ENCODE peak calls at places on chromosomes 13 and 19, in nine cellular contexts. P, E, N, K, L, F, S, T and Z are unnamed samples.

GRCh38 chr13:108597943-108598342 is 31.5 kb upstream of the MYO16 start:
- DNase-seq in P (no peak), E (no peak), N (no peak), K (no peak), L (no peak), F (peak), S (no peak), T (no peak), Z (peak)

GRCh38 chr19:33085570-33086128 is 4.7 kb downstream of the GPATCH1 start:
- DNase-seq in P (no peak), E (no peak), N (no peak), K (no peak), L (no peak), F (no peak), S (no peak), T (no peak), Z (no peak)

GRCh38 chr13:95714142-95714832 is 37.3 kb downstream of the DNAJC3 start:
- DNase-seq in P (no peak), E (no peak), N (peak), K (no peak), L (no peak), F (no peak), S (peak), T (no peak), Z (peak)

GRCh38 chr19:17522988-17523872 is 11.8 kb downstream of the PGLS start:
- DNase-seq in P (no peak), E (no peak), N (no peak), K (peak), L (peak), F (no peak), S (no peak), T (peak), Z (no peak)

GRCh38 chr13:43132228-43132627 is 108.8 kb downstream of the DNAJC15 start:
- DNase-seq in P (no peak), E (peak), N (no peak), K (no peak), L (no peak), F (peak), S (peak), T (no peak), Z (peak)

GRCh38 chr19:4238831-4239230 is 8.0 kb upstream of the YJU2 start:
- DNase-seq in P (no peak), E (no peak), N (no peak), K (no peak), L (no peak), F (no peak), S (no peak), T (no peak), Z (no peak)

GRCh38 chr13:24176351-24177101 is 16.0 kb downstream of the SPATA13 start:
- DNase-seq in P (no peak), E (no peak), N (no peak), K (no peak), L (no peak), F (peak), S (no peak), T (no peak), Z (no peak)

GRCh38 chr19:55353803-55354697 is 469 bp downstream of the COX6B2 start:
- DNase-seq in P (no peak), E (peak), N (no peak), K (peak), L (peak), F (no peak), S (peak), T (peak), Z (no peak)

GRCh38 chr13:39968646-39969475 is 313.4 kb downstream of the COG6 start:
- DNase-seq in P (no peak), E (no peak), N (no peak), K (no peak), L (no peak), F (no peak), S (no peak), T (no peak), Z (no peak)

GRCh38 chr13:71864981-71865857 is 1.8 kb downstream of the DACH1 start:
- DNase-seq in P (no peak), E (peak), N (no peak), K (peak), L (peak), F (no peak), S (no peak), T (peak), Z (peak)

GRCh38 chr13:26476744-26477129 is 80.7 kb upstream of the WASF3 start:
- DNase-seq in P (no peak), E (no peak), N (no peak), K (no peak), L (no peak), F (no peak), S (no peak), T (no peak), Z (no peak)

GRCh38 chr19:36527873-36528193 is 238 bp downstream of the ZNF260 start:
- DNase-seq in P (no peak), E (no peak), N (no peak), K (no peak), L (no peak), F (no peak), S (no peak), T (no peak), Z (no peak)

GRCh38 chr19:39138221-39139211 is 12.9 kb downstream of the PAK4 start:
- DNase-seq in P (no peak), E (no peak), N (no peak), K (no peak), L (no peak), F (no peak), S (no peak), T (no peak), Z (no peak)

GRCh38 chr13:99450416-99450815 is 50.9 kb upstream of the TM9SF2 start:
- DNase-seq in P (no peak), E (no peak), N (no peak), K (no peak), L (no peak), F (no peak), S (no peak), T (no peak), Z (no peak)

GRCh38 chr19:39160523-39160861 is 34.9 kb downstream of the PAK4 start:
- DNase-seq in P (peak), E (no peak), N (peak), K (peak), L (peak), F (no peak), S (peak), T (peak), Z (peak)

GRCh38 chr19:55605637-55606470 is at the start of gene ZNF865:
- DNase-seq in P (no peak), E (peak), N (peak), K (peak), L (peak), F (peak), S (peak), T (peak), Z (peak)

GRCh38 chr13:97026759-97027555 is 32.7 kb upstream of the OXGR1 start:
- DNase-seq in P (no peak), E (no peak), N (no peak), K (no peak), L (no peak), F (no peak), S (peak), T (no peak), Z (peak)

GRCh38 chr13:48542581-48543341 is 9.9 kb upstream of the RCBTB2 start:
- DNase-seq in P (no peak), E (peak), N (no peak), K (peak), L (peak), F (peak), S (peak), T (peak), Z (peak)

GRCh38 chr13:101453784-101454201 is 1.3 kb downstream of the ITGBL1 start:
- DNase-seq in P (no peak), E (no peak), N (no peak), K (no peak), L (no peak), F (no peak), S (peak), T (peak), Z (no peak)

GRCh38 chr13:101452519-101453485 is at the start of gene ITGBL1:
- DNase-seq in P (no peak), E (no peak), N (no peak), K (peak), L (peak), F (no peak), S (peak), T (peak), Z (no peak)

GRCh38 chr13:101457176-101457575 is 4.7 kb downstream of the ITGBL1 start:
- DNase-seq in P (no peak), E (no peak), N (no peak), K (no peak), L (no peak), F (no peak), S (no peak), T (no peak), Z (no peak)

GRCh38 chr13:101454767-101455166 is 2.3 kb downstream of the ITGBL1 start:
- DNase-seq in P (no peak), E (no peak), N (no peak), K (no peak), L (no peak), F (no peak), S (peak), T (no peak), Z (peak)

GRCh38 chr13:101455863-101456262 is 3.4 kb downstream of the ITGBL1 start:
- DNase-seq in P (no peak), E (no peak), N (peak), K (no peak), L (no peak), F (no peak), S (peak), T (no peak), Z (peak)
- H3K27ac ChIP-seq in P (peak), E (no peak), N (peak), K (no peak), L (peak), F (no peak), S (peak), T (no peak), Z (peak)

GRCh38 chr13:90956036-90956435 is 391.5 kb upstream of the MIR17HG start:
- DNase-seq in P (no peak), E (peak), N (no peak), K (no peak), L (no peak), F (no peak), S (no peak), T (no peak), Z (no peak)

GRCh38 chr13:90951663-90952062 is 395.8 kb upstream of the MIR17HG start:
- DNase-seq in P (no peak), E (no peak), N (no peak), K (no peak), L (no peak), F (no peak), S (no peak), T (no peak), Z (no peak)

GRCh38 chr13:90947976-90948375 is 399.5 kb upstream of the MIR17HG start:
- DNase-seq in P (no peak), E (no peak), N (no peak), K (no peak), L (no peak), F (no peak), S (no peak), T (no peak), Z (peak)

GRCh38 chr13:90954605-90955004 is 392.9 kb upstream of the MIR17HG start:
- DNase-seq in P (no peak), E (no peak), N (no peak), K (no peak), L (no peak), F (no peak), S (no peak), T (no peak), Z (no peak)

DNA sequence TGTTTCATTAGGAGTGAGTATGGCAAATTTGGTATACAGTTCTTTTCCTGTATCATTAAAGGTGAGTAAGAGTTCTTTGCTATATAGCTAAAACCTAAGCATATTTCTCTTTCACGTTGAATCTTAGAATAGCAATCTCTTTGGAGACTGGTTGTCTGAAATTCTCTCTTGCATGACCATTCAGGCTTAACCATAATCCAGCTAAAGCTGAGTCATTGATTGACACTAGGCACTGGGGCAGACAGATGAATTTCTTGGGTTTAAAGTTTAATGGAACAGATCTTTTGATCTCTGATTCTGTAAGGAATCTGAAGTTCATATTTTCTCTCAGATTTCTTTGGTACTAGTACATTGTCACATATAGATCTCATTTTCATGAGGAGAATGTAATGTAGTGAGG is 397.4 kb upstream of the MIR17HG start:
- DNase-seq in P (no peak), E (no peak), N (no peak), K (no peak), L (no peak), F (no peak), S (no peak), T (no peak), Z (no peak)
- H3K27ac ChIP-seq in P (no peak), E (no peak), N (no peak), K (no peak), L (no peak), F (no peak), S (no peak), T (no peak), Z (no peak)

GRCh38 chr13:59444210-59444857 is 719.4 kb downstream of the DIAPH3 start:
- DNase-seq in P (no peak), E (no peak), N (no peak), K (no peak), L (no peak), F (no peak), S (no peak), T (no peak), Z (peak)

GRCh38 chr13:59447846-59448620 is 715.7 kb downstream of the DIAPH3 start:
- DNase-seq in P (no peak), E (no peak), N (peak), K (no peak), L (no peak), F (peak), S (peak), T (no peak), Z (peak)

GRCh38 chr13:59445812-59446211 is 717.9 kb downstream of the DIAPH3 start:
- DNase-seq in P (no peak), E (no peak), N (no peak), K (no peak), L (no peak), F (no peak), S (no peak), T (no peak), Z (no peak)

GRCh38 chr13:59446391-59446790 is 717.3 kb downstream of the DIAPH3 start:
- DNase-seq in P (no peak), E (no peak), N (no peak), K (no peak), L (no peak), F (no peak), S (no peak), T (no peak), Z (no peak)

DNA sequence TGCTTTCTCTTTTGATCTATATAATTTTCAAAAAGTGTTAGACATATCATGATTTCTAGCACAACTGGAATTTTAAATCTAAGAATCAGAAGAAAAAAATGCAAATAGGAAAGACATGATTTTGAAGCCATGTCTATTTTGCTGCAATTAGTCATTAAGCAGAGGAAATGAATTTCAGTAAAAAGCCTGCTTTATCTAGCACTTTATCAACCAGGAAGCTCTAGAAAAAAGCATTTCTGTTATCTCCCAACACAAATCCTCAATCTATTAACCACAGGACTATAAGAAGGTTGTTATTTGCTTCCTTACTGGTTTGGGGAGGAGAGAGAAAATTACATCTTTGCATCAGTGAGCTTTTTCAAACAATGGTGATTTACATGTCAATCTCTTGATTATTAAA is 716.7 kb downstream of the DIAPH3 start:
- DNase-seq in P (no peak), E (no peak), N (no peak), K (no peak), L (no peak), F (no peak), S (no peak), T (no peak), Z (no peak)
- H3K27ac ChIP-seq in P (no peak), E (no peak), N (no peak), K (no peak), L (no peak), F (no peak), S (no peak), T (no peak), Z (no peak)

GRCh38 chr13:110306340-110306959 is 507 bp downstream of the COL4A1 start:
- DNase-seq in P (no peak), E (peak), N (no peak), K (no peak), L (peak), F (no peak), S (peak), T (no peak), Z (peak)
- H3K27ac ChIP-seq in P (peak), E (peak), N (peak), K (peak), L (peak), F (no peak), S (peak), T (peak), Z (peak)

DNA sequence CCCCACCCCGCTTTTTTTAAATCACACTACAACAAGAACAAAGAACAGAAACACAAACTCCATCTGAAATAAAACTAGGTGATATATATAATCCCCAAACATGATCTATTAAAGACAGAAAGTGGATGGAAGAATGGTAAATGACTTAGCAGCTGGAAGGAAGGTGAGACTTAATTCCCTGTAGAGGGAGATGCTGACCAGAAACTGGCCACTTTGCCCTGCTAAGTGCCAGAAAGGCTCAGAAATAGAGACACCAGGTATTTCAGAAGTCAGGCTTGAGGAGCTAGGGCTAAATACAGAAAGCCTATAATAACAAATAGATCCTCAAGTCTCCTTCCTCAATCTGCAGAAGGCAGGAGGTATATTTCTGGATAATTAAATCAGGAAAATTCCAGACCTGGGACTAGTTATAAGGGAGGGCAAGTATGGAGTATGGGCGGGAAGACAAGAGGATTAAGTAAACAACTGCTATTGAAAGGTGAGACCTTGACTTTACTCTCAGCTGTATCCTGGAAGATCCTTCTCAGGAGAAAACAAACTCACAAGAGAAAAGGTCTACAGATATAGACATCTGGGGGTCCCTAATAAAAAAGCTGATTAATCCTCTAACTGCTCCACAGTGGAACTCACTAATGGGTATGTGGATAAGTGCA is 32.2 kb downstream of the MTRF1 start:
- DNase-seq in P (no peak), E (no peak), N (no peak), K (no peak), L (no peak), F (no peak), S (no peak), T (no peak), Z (no peak)
- H3K27ac ChIP-seq in P (no peak), E (no peak), N (no peak), K (no peak), L (no peak), F (peak), S (no peak), T (no peak), Z (no peak)

DNA sequence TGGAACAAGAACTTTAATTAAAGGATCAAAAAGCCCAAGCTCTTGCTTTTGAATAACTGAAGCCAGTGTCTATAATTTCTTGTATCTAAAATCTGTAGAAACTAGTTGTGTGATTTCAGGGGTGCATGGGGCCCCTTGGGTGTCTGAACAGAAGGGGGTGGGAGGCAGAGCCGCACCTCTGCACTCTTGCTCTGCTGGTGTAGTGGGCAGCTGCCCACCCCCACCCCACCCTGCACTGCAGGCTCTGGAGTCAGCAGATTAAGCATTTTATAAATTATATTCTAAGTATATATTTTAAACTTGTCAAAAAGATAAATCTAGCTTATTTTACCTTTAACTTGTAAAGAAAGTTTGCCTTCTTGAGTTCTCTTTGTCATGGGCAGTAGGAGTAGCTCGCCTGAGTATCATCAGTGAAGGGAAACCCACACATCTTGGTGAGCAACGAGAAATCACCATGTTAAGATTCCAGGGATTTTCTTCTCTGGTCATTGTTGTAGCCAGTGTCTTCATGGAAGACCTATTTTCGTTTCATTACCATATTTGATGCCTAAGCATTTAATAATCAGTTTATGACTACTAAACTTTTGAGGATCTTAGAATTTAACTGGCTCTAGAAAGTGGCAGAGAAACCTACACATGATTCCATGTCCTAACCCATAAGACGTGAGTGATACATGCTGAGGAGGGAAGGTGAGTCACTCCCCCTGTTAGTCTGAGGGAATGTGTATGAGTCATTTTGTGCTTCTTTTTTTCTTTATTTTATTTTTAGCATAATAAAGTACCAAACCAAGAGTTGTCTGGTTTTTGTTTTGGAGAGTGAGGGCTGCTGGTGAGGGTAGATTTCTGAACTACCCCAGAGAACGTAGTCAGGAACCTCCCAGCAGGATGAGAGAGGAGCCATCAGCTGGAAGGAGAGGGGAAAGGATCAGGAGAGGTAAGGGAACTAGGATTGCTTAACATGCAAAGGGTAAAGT is 7.7 kb downstream of the UBE2L5 start:
- DNase-seq in P (no peak), E (no peak), N (peak), K (no peak), L (no peak), F (no peak), S (peak), T (no peak), Z (peak)
- H3K27ac ChIP-seq in P (peak), E (no peak), N (peak), K (peak), L (peak), F (no peak), S (peak), T (no peak), Z (peak)